ENCODE peak calls at places on chromosomes 4 and X, in nine cellular contexts. N is AG04449; P is astrocyte; I is IMR-90; A is breast epithelium; J is esophagus squamous epithelium; W is AG09319; M is lung; S is CD4-positive, alpha-beta T cell. F is an unnamed sample.

GRCh38 chrX:120271218-120271617 is 20.6 kb downstream of the ZBTB33 start:
- DNase-seq in I (no peak), P (no peak), W (no peak), A (no peak), M (peak), J (no peak), N (no peak), S (no peak), F (no peak)

GRCh38 chr4:8270912-8271815 is 1.6 kb downstream of the HTRA3 start:
- DNase-seq in M (no peak), S (no peak), P (no peak), W (no peak), A (no peak), I (no peak), J (no peak), N (no peak), F (no peak)

GRCh38 chrX:9595131-9595530 is 130.3 kb downstream of the TBL1X start:
- DNase-seq in P (peak), A (no peak), M (no peak), J (no peak), W (no peak), I (peak), N (peak), S (no peak), F (no peak)

GRCh38 chr4:170339522-170339921 is 249.8 kb upstream of the AADAT start:
- DNase-seq in M (no peak), I (no peak), A (no peak), W (no peak), P (no peak), N (no peak), J (no peak), S (no peak), F (no peak)

GRCh38 chr4:26812049-26812729 is 48.5 kb upstream of the STIM2 start:
- DNase-seq in A (no peak), J (no peak), W (no peak), S (no peak), N (no peak), I (no peak), M (no peak), P (no peak), F (no peak)

GRCh38 chr4:44583393-44583792 is 68.0 kb downstream of the YIPF7 start:
- DNase-seq in I (no peak), N (no peak), P (no peak), J (no peak), S (no peak), A (no peak), M (no peak), W (no peak), F (no peak)

GRCh38 chr4:83028976-83029375 is 6.0 kb upstream of the COPS4 start:
- DNase-seq in A (no peak), N (no peak), M (no peak), P (no peak), W (no peak), S (no peak), J (no peak), I (no peak), F (no peak)

GRCh38 chr4:102449751-102450352 is 51.3 kb upstream of the NFKB1 start:
- DNase-seq in M (peak), I (peak), S (peak), N (no peak), A (no peak), J (no peak), P (peak), W (no peak), F (no peak)

GRCh38 chrX:121642415-121642814 is 595.0 kb downstream of the GLUD2 start:
- DNase-seq in M (no peak), S (no peak), J (no peak), N (peak), P (peak), I (no peak), A (no peak), W (peak), F (no peak)

GRCh38 chrX:150693782-150694574 is 782 bp downstream of the MTMR1 start:
- DNase-seq in P (peak), M (peak), N (peak), S (peak), A (peak), W (peak), I (peak), J (no peak), F (peak)

GRCh38 chrX:93591398-93591797 is 82.0 kb downstream of the NAP1L3 start:
- DNase-seq in S (no peak), A (no peak), W (no peak), I (no peak), M (no peak), P (no peak), N (no peak), J (no peak), F (no peak)

GRCh38 chr4:23991444-23991843 is 101.6 kb upstream of the PPARGC1A start:
- DNase-seq in A (no peak), M (no peak), J (no peak), P (no peak), N (no peak), W (no peak), I (no peak), S (no peak), F (no peak)

GRCh38 chr4:176792348-176793059 is at the start of gene VEGFC:
- DNase-seq in N (no peak), M (peak), A (peak), S (no peak), P (no peak), J (no peak), I (peak), W (peak), F (no peak)

GRCh38 chr4:151408630-151409469 is at the start of gene FHIP1A:
- DNase-seq in J (peak), P (peak), A (peak), M (peak), I (peak), W (peak), S (peak), N (no peak), F (no peak)

GRCh38 chr4:112245383-112245782 is 13.8 kb downstream of the AP1AR start:
- DNase-seq in M (no peak), N (no peak), P (no peak), W (no peak), I (peak), J (no peak), S (no peak), A (no peak), F (no peak)

GRCh38 chr4:602559-602942 is 22.8 kb upstream of the PDE6B start:
- DNase-seq in S (peak), P (no peak), W (no peak), A (peak), J (no peak), N (no peak), M (peak), I (no peak), F (peak)

GRCh38 chr4:26141916-26142638 is 178.7 kb upstream of the RBPJ start:
- DNase-seq in J (no peak), A (no peak), I (peak), N (no peak), P (no peak), S (no peak), W (no peak), M (no peak), F (no peak)

GRCh38 chr4:8235686-8236085 is 33.9 kb upstream of the HTRA3 start:
- DNase-seq in N (no peak), S (no peak), P (no peak), M (no peak), J (no peak), A (no peak), I (no peak), W (no peak), F (no peak)

GRCh38 chrX:1283750-1284149 is 15.1 kb downstream of the CSF2RA start:
- DNase-seq in J (no peak), W (no peak), P (no peak), I (no peak), N (no peak), S (no peak), A (no peak), M (no peak), F (no peak)

GRCh38 chrX:103730147-103730546 is 19.4 kb downstream of the TMEM31 start:
- DNase-seq in I (no peak), J (no peak), W (no peak), A (no peak), N (no peak), P (no peak), S (no peak), M (no peak), F (no peak)

GRCh38 chr4:147160908-147161513 is 215.3 kb upstream of the TTC29 start:
- DNase-seq in A (no peak), N (peak), J (no peak), S (no peak), P (peak), I (peak), M (no peak), W (peak), F (no peak)

GRCh38 chr4:119498520-119498919 is 130.1 kb downstream of the PDE5A start:
- DNase-seq in W (no peak), M (no peak), N (no peak), S (no peak), J (no peak), P (no peak), I (peak), A (no peak), F (no peak)

GRCh38 chr4:722181-722725 is 16.6 kb downstream of the PCGF3 start:
- DNase-seq in N (no peak), W (no peak), I (no peak), P (no peak), M (no peak), S (no peak), J (no peak), A (no peak), F (no peak)

GRCh38 chrX:113305496-113305895 is 464.9 kb upstream of the AMOT start:
- DNase-seq in S (no peak), J (no peak), M (no peak), P (peak), A (no peak), N (peak), I (peak), W (peak), F (no peak)

GRCh38 chrX:33128048-33128805 is 83.1 kb downstream of the DMD start:
- DNase-seq in J (no peak), S (no peak), W (no peak), A (no peak), M (no peak), N (no peak), I (no peak), P (no peak), F (no peak)

GRCh38 chrX:108584617-108585211 is 145.1 kb downstream of the COL4A5 start:
- DNase-seq in W (no peak), I (no peak), P (no peak), J (no peak), N (no peak), M (no peak), S (no peak), A (no peak), F (no peak)

GRCh38 chr4:56405016-56405415 is 17.7 kb upstream of the AASDH start:
- DNase-seq in A (no peak), W (no peak), S (no peak), M (no peak), J (no peak), I (no peak), P (no peak), N (no peak), F (no peak)

GRCh38 chr4:28886934-28887333 is 1833.2 kb upstream of the PCDH7 start:
- DNase-seq in J (no peak), W (no peak), N (no peak), P (peak), I (peak), S (no peak), M (no peak), A (no peak), F (no peak)

GRCh38 chr4:124890522-124890921 is 178.0 kb upstream of the ANKRD50 start:
- DNase-seq in P (peak), J (no peak), I (peak), S (no peak), N (no peak), W (peak), M (no peak), A (no peak), F (no peak)

GRCh38 chr4:133147365-133147821 is 1.7 kb upstream of the PCDH10 start:
- DNase-seq in S (no peak), W (no peak), N (no peak), A (no peak), I (no peak), J (no peak), P (no peak), M (no peak), F (no peak)

GRCh38 chrX:24561121-24561520 is 86.0 kb downstream of the PCYT1B start:
- DNase-seq in W (no peak), N (no peak), M (no peak), J (no peak), P (no peak), S (no peak), I (peak), A (no peak), F (no peak)

GRCh38 chrX:80004458-80004857 is 10.1 kb upstream of the TBX22 start:
- DNase-seq in P (no peak), I (no peak), J (no peak), M (no peak), N (no peak), S (no peak), A (no peak), W (no peak), F (no peak)

GRCh38 chr4:52312722-52313121 is 261.6 kb downstream of the SPATA18 start:
- DNase-seq in W (no peak), J (no peak), I (no peak), N (no peak), P (no peak), S (no peak), M (no peak), A (no peak), F (no peak)

GRCh38 chr4:24256547-24256946 is 327.8 kb downstream of the DHX15 start:
- DNase-seq in N (no peak), I (no peak), P (no peak), S (no peak), J (no peak), A (no peak), W (no peak), M (no peak), F (no peak)

GRCh38 chrX:13762015-13762414 is 27.5 kb downstream of the OFD1 start:
- DNase-seq in N (no peak), S (no peak), W (no peak), M (no peak), P (no peak), J (no peak), I (no peak), A (no peak), F (no peak)

GRCh38 chrX:9942086-9942485 is 25.1 kb upstream of the CLDN34 start:
- DNase-seq in N (no peak), I (no peak), S (peak), A (no peak), W (no peak), M (no peak), P (no peak), J (no peak), F (peak)

GRCh38 chr4:113499696-113500095 is 261.8 kb downstream of the CAMK2D start:
- DNase-seq in W (peak), M (no peak), A (no peak), S (no peak), N (peak), P (peak), J (no peak), I (peak), F (no peak)

GRCh38 chrX:32524385-32524784 is 687.0 kb downstream of the DMD start:
- DNase-seq in N (no peak), P (no peak), J (no peak), M (no peak), S (no peak), I (no peak), W (no peak), A (no peak), F (no peak)

DNA sequence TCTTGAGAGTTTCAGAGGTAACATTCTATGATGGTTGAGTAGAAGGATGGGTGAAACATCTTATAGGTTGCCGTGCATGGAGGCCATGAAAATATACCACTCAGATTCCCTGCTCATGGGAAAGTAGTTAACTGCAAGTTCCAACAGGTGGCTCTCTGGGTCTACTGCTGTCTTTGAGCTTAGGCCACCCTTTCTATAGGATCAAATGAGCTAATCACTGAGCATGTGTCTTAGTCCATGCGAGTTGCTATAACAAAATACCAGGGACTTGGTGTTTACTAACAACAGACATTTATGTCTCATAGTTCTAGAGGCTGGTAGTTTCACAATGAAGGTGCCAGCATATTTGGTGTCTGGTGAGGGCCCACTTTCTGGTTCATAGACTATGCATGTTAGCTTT is 144.8 kb upstream of the UNC5C start:
- DNase-seq in S (no peak), I (peak), M (no peak), P (peak), J (no peak), A (no peak), N (no peak), W (no peak), F (no peak)
- TF ChIP-seq CTCF in S (no peak), I (no peak), M (no peak), P (peak), J (no peak), A (no peak), N (no peak), W (no peak), F (no peak)

DNA sequence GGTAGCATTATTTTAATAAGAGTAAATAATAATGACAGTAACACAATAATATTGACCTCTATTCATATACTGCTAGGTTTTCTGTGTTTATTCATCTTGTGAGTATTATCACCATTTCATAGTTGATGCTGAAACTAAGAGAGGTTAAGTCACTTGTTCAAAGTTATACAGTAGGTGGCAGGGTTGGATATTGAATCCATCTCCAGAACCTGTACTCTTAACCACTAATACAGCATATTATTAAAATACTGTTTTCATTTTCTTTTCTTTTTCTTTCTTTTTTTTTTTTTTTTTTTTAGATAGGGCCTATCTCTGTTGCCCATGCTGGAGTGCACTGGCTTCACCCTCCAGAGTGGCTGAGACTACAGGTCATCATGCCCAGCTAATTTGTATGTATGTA is 7.1 kb upstream of the ELF2 start:
- DNase-seq in N (no peak), W (no peak), M (no peak), S (no peak), P (peak), A (no peak), J (no peak), I (peak), F (no peak)
- TF ChIP-seq CTCF in N (peak), W (peak), M (no peak), S (no peak), P (no peak), A (no peak), J (no peak), I (peak), F (no peak)

GRCh38 chr4:165360041-165360782 is 18.6 kb upstream of the CPE start:
- DNase-seq in W (no peak), A (no peak), P (peak), N (no peak), I (no peak), S (no peak), M (no peak), J (no peak), F (no peak)

GRCh38 chr4:165351359-165352130 is 24.1 kb downstream of the MSMO1 start:
- DNase-seq in I (no peak), S (no peak), J (no peak), M (no peak), P (no peak), A (no peak), W (no peak), N (no peak), F (no peak)

GRCh38 chr4:165360985-165361678 is 17.7 kb upstream of the CPE start:
- DNase-seq in S (no peak), I (no peak), J (no peak), P (no peak), N (no peak), A (no peak), W (no peak), M (no peak), F (no peak)

GRCh38 chr4:165359501-165359900 is 19.3 kb upstream of the CPE start:
- DNase-seq in N (no peak), A (no peak), W (no peak), I (no peak), S (no peak), P (peak), M (no peak), J (no peak), F (no peak)

GRCh38 chr4:165355900-165356300 is 22.9 kb upstream of the CPE start:
- DNase-seq in S (no peak), N (no peak), I (peak), M (no peak), P (peak), A (no peak), W (no peak), J (no peak), F (no peak)
- TF ChIP-seq CTCF in S (no peak), N (peak), I (peak), M (no peak), P (peak), A (peak), W (peak), J (peak), F (no peak)

GRCh38 chr4:141077611-141078225 is 55.6 kb downstream of the RNF150 start:
- DNase-seq in P (no peak), J (no peak), I (no peak), W (no peak), S (no peak), A (no peak), M (no peak), N (no peak), F (no peak)
- TF ChIP-seq CTCF in P (no peak), J (no peak), I (no peak), W (no peak), S (no peak), A (no peak), M (no peak), N (no peak), F (no peak)

DNA sequence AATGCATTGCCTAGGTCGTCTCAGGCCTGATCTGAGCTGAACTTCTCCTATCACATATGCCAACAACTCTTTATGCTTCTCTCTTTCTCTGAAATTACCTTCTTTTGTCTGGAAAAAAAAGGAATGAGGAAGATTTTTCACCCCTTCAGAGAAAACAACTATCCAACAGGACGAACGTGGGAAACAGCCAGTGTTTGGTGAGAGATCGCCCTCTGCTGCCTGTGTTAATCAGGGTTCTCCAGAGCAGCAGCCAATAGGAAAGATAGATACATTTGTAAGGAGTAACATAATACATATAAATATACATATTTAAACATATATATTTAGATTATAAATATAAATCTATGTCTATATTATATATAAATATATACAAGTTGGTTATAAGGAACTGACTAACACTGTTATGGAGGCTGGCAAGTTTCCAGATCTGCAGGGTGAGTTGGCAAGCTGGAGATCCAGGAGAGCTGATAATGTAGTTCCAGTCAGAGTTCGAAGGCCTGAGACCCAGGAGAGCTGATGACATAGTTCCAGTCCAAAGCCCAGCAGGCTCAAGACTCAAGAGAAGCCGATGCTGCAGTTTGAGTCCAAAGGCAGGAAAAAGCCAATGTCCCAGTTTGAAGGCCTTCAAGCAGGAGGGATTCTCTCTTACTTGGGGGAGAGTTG is 13.3 kb downstream of the CETN2 start:
- DNase-seq in J (no peak), I (peak), W (no peak), N (no peak), P (peak), A (no peak), M (no peak), S (no peak), F (no peak)
- TF ChIP-seq CTCF in J (peak), I (peak), W (peak), N (peak), P (peak), A (no peak), M (no peak), S (no peak), F (no peak)

F was measured in natural killer cell.